ENCODE peak calls at places on chromosomes 1 and 21, in nine cellular contexts. C, P, Y, O, A, I, D, J and K are unnamed samples.

GRCh38 chr1:230268371-230269170 is 157.6 kb downstream of the PGBD5 start:
- DNase-seq in C (peak; percentile 56), P (no peak), Y (peak; percentile 56), O (peak; percentile 47), A (peak; percentile 57), I (peak; percentile 17), D (peak; percentile 49), J (no peak), K (peak; percentile 33)

GRCh38 chr1:164767257-164768044 is 208.5 kb downstream of the PBX1 start:
- DNase-seq in C (no peak), P (no peak), Y (no peak), O (no peak), A (no peak), I (no peak), D (no peak), J (no peak), K (no peak)

GRCh38 chr1:248783367-248783766 is 27.8 kb upstream of the LYPD8 start:
- DNase-seq in C (no peak), P (no peak), Y (no peak), O (no peak), A (no peak), I (no peak), D (no peak), J (no peak), K (no peak)

GRCh38 chr1:66494488-66494887 is 39.5 kb upstream of the SGIP1 start:
- DNase-seq in C (no peak), P (no peak), Y (no peak), O (no peak), A (no peak), I (no peak), D (no peak), J (no peak), K (no peak)

GRCh38 chr1:239593527-239593926 is 207.2 kb downstream of the CHRM3 start:
- DNase-seq in C (no peak), P (no peak), Y (no peak), O (no peak), A (no peak), I (no peak), D (no peak), J (no peak), K (no peak)

GRCh38 chr1:107057197-107058133 is 991 bp downstream of the PRMT6 start:
- DNase-seq in C (peak; percentile 58), P (peak; percentile 74), Y (peak; percentile 64), O (peak; percentile 58), A (peak; percentile 65), I (peak; percentile 60), D (peak; percentile 85), J (peak; percentile 62), K (peak; percentile 43)

GRCh38 chr21:38839683-38840286 is 34.1 kb downstream of the ETS2 start:
- DNase-seq in C (no peak), P (no peak), Y (no peak), O (no peak), A (no peak), I (no peak), D (no peak), J (no peak), K (no peak)

GRCh38 chr1:41679531-41679930 is 195.0 kb upstream of the EDN2 start:
- DNase-seq in C (no peak), P (no peak), Y (no peak), O (no peak), A (no peak), I (no peak), D (peak; percentile 40), J (no peak), K (no peak)

GRCh38 chr1:154936416-154937050 is at the start of gene PMVK:
- DNase-seq in C (peak; percentile 86), P (peak; percentile 95), Y (peak; percentile 95), O (peak; percentile 95), A (peak; percentile 98), I (peak; percentile 96), D (peak; percentile 98), J (peak; percentile 96), K (peak; percentile 89)
- TF ChIP-seq CTCF in C (no peak), P (peak; percentile 43), Y (peak; percentile 49), O (no peak), A (peak; percentile 44), I (peak; percentile 31), D (peak; percentile 35), J (peak; percentile 57), K (peak; percentile 47)

GRCh38 chr1:31977361-31978131 is 36.1 kb upstream of the KHDRBS1 start:
- DNase-seq in C (peak; percentile 46), P (no peak), Y (peak; percentile 45), O (no peak), A (peak; percentile 8), I (no peak), D (no peak), J (no peak), K (no peak)
- TF ChIP-seq CTCF in C (peak; percentile 37), P (peak; percentile 42), Y (peak; percentile 26), O (no peak), A (peak; percentile 32), I (no peak), D (peak; percentile 19), J (no peak), K (peak; percentile 32)

GRCh38 chr1:11615109-11615508 is 39.1 kb downstream of the FBXO2 start:
- DNase-seq in C (no peak), P (no peak), Y (no peak), O (no peak), A (no peak), I (no peak), D (no peak), J (no peak), K (no peak)

GRCh38 chr1:11617741-11618140 is 36.5 kb downstream of the FBXO2 start:
- DNase-seq in C (no peak), P (no peak), Y (no peak), O (no peak), A (no peak), I (no peak), D (no peak), J (no peak), K (no peak)

GRCh38 chr1:11620405-11620804 is 33.8 kb downstream of the FBXO2 start:
- DNase-seq in C (no peak), P (no peak), Y (no peak), O (no peak), A (no peak), I (no peak), D (no peak), J (no peak), K (no peak)

GRCh38 chr1:11616766-11617165 is 37.5 kb downstream of the FBXO2 start:
- DNase-seq in C (no peak), P (no peak), Y (no peak), O (no peak), A (no peak), I (no peak), D (no peak), J (no peak), K (no peak)

DNA sequence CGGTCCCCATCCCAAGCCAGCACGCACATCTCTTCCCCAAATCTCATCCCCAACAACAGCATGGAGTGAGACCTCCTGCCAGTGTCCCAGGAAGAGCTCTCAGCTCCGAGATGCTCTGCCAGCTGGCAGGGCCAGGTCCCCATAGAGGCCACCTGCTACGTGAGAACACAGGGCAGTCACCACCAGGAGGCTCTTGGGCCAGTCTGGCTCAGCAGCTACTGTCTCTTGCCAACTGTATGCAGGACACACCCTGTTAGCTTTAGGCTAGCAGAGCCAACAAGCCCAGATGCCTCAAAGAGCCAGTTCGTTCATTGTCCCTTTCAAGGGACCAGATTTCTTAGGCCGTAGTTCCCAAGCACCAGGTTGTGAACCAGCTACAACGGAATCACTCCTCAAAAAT is 36.9 kb downstream of the FBXO2 start:
- DNase-seq in C (no peak), P (no peak), Y (no peak), O (no peak), A (no peak), I (peak; percentile 62), D (no peak), J (no peak), K (no peak)
- TF ChIP-seq CTCF in C (no peak), P (no peak), Y (no peak), O (no peak), A (no peak), I (peak; percentile 16), D (no peak), J (no peak), K (no peak)

GRCh38 chr1:54345116-54345515 is 61.1 kb downstream of the SSBP3 start:
- DNase-seq in C (no peak), P (no peak), Y (no peak), O (no peak), A (no peak), I (peak; percentile 58), D (no peak), J (no peak), K (no peak)
- TF ChIP-seq CTCF in C (no peak), P (no peak), Y (no peak), O (no peak), A (no peak), I (no peak), D (no peak), J (no peak), K (no peak)

GRCh38 chr1:32741417-32742131 is 39.0 kb upstream of the SYNC start:
- DNase-seq in C (peak; percentile 37), P (no peak), Y (no peak), O (no peak), A (no peak), I (no peak), D (peak; percentile 74), J (peak; percentile 42), K (no peak)
- TF ChIP-seq CTCF in C (no peak), P (peak; percentile 51), Y (no peak), O (no peak), A (peak; percentile 48), I (peak; percentile 33), D (peak; percentile 37), J (peak; percentile 36), K (peak; percentile 55)

DNA sequence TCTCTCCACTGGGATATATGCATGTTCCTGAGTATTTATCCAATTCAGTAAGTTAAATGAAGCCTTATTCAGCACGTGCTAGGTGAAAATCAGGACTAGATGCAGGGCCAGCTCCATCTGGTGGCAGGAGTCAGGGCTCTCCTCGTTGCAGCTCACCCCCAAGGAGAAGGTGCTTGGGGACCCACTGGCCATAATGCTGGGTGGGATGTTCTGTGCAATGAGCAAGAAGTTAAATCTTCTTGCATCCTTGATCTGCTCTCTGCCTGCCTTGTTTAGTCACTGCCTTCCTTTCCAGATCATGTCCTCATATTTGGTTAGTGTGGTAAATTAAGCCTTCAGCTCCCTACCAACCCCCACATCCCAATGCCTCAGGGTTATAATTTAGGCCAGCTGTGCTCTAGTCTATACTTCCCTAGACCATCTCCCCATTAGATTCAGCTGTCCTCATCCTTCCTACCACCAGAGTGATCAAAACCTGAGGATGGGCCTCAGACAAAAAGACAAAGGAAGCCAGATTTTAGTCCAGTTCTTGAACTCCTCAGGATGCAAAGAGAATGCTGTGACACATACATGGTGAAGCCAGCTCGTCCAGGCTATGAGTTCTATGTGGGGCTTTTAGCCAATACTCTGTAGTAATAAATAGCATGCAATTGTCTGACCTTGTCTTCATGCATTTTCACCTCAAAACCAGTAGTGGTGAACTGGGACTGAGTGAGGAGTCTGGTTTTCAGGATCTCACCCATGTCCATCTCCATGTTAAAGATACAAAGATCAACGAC is 55.9 kb downstream of the SEC16B start:
- DNase-seq in C (peak; percentile 44), P (no peak), Y (no peak), O (no peak), A (no peak), I (no peak), D (no peak), J (no peak), K (no peak)
- TF ChIP-seq CTCF in C (no peak), P (peak; percentile 50), Y (no peak), O (no peak), A (peak; percentile 22), I (no peak), D (no peak), J (no peak), K (peak; percentile 52)

GRCh38 chr1:38873027-38873969 is at the start of gene MYCBP:
- DNase-seq in C (peak; percentile 96), P (peak; percentile 94), Y (peak; percentile 99), O (peak; percentile 93), A (peak; percentile 95), I (peak; percentile 94), D (peak; percentile 98), J (peak; percentile 94), K (peak; percentile 94)
- TF ChIP-seq CTCF in C (no peak), P (peak; percentile 43), Y (no peak), O (no peak), A (peak; percentile 33), I (no peak), D (peak; percentile 28), J (peak; percentile 51), K (peak; percentile 21)